ENCODE peak calls at places on chromosomes 3 and 15, in seven cellular contexts. X is CD4-positive, CD25-positive, alpha-beta regulatory T cell; D is fibroblast of the aortic adventitia; K is mucosa of descending colon; S is M059J; P is amygdala; V is AG09309. G is an unnamed sample.

GRCh38 chr3:36380171-36381031 is at the start of gene STAC:
- DNase-seq in X (peak), S (peak), P (no peak), D (peak), K (no peak), V (no peak), G (no peak)

GRCh38 chr15:41334293-41335120 is 1.8 kb downstream of the NUSAP1 start:
- DNase-seq in V (no peak), S (peak), X (no peak), K (no peak), P (no peak), D (no peak), G (no peak)

GRCh38 chr3:62818347-62818746 is 56.9 kb downstream of the CADPS start:
- DNase-seq in X (no peak), S (no peak), K (no peak), P (no peak), V (no peak), D (no peak), G (no peak)

GRCh38 chr3:12294885-12295580 is 6.2 kb downstream of the PPARG start:
- DNase-seq in P (no peak), D (peak), V (no peak), K (no peak), X (no peak), S (peak), G (peak)

GRCh38 chr15:76163429-76164020 is 103.7 kb downstream of the TMEM266 start:
- DNase-seq in V (peak), D (peak), S (no peak), K (peak), P (no peak), X (no peak), G (no peak)

GRCh38 chr3:144549161-144549560 is 577.5 kb downstream of the DIPK2A start:
- DNase-seq in X (no peak), S (no peak), D (no peak), V (no peak), K (no peak), P (no peak), G (no peak)

GRCh38 chr15:83208357-83208661 is 686 bp upstream of the HDGFL3 start:
- DNase-seq in V (no peak), S (peak), X (no peak), D (peak), P (no peak), K (no peak), G (peak)

GRCh38 chr3:5330152-5330810 is 142.8 kb downstream of the EDEM1 start:
- DNase-seq in K (no peak), X (peak), D (peak), P (no peak), S (peak), V (no peak), G (peak)

GRCh38 chr3:8497582-8497981 is 4.0 kb upstream of the LMCD1 start:
- DNase-seq in K (no peak), S (peak), V (no peak), P (no peak), D (no peak), X (no peak), G (peak)

G was measured in renal cortical epithelial cell.